ENCODE peak calls at places on chromosomes 1 and 21, in eight cellular contexts. One of them, this sample, is unnamed.

GRCh38 chr1:119966020-119966419 is 69.7 kb upstream of the ADAM30 start:
- DNase-seq in left lung: no peak
- DNase-seq in testis: peak
- DNase-seq in HFFc6: no peak
- DNase-seq in uterus: no peak
- DNase-seq in left ventricle myocardium inferior: no peak
- DNase-seq in A549: no peak
- DNase-seq in CD8-positive, alpha-beta T cell: no peak
- DNase-seq in this sample: no peak

GRCh38 chr1:210259496-210259895 is 26.9 kb downstream of the SERTAD4 start:
- DNase-seq in left lung: no peak
- DNase-seq in testis: no peak
- DNase-seq in HFFc6: peak
- DNase-seq in uterus: no peak
- DNase-seq in left ventricle myocardium inferior: no peak
- DNase-seq in A549: no peak
- DNase-seq in CD8-positive, alpha-beta T cell: no peak
- DNase-seq in this sample: no peak

GRCh38 chr1:108862698-108863477 is 6.0 kb upstream of the AKNAD1 start:
- DNase-seq in left lung: no peak
- DNase-seq in testis: no peak
- DNase-seq in HFFc6: no peak
- DNase-seq in uterus: no peak
- DNase-seq in left ventricle myocardium inferior: no peak
- DNase-seq in A549: no peak
- DNase-seq in CD8-positive, alpha-beta T cell: no peak
- DNase-seq in this sample: no peak

GRCh38 chr1:40945491-40945973 is 34.0 kb upstream of the CTPS1 start:
- DNase-seq in left lung: no peak
- DNase-seq in testis: no peak
- DNase-seq in HFFc6: no peak
- DNase-seq in uterus: no peak
- DNase-seq in left ventricle myocardium inferior: no peak
- DNase-seq in A549: no peak
- DNase-seq in CD8-positive, alpha-beta T cell: no peak
- DNase-seq in this sample: no peak

GRCh38 chr1:225146478-225146877 is 217.0 kb downstream of the DNAH14 start:
- DNase-seq in left lung: peak
- DNase-seq in testis: no peak
- DNase-seq in HFFc6: no peak
- DNase-seq in uterus: no peak
- DNase-seq in left ventricle myocardium inferior: no peak
- DNase-seq in A549: no peak
- DNase-seq in CD8-positive, alpha-beta T cell: no peak
- DNase-seq in this sample: no peak

GRCh38 chr1:56284933-56285332 is 294.4 kb downstream of the PLPP3 start:
- DNase-seq in left lung: no peak
- DNase-seq in testis: no peak
- DNase-seq in HFFc6: no peak
- DNase-seq in uterus: peak
- DNase-seq in left ventricle myocardium inferior: no peak
- DNase-seq in A549: peak
- DNase-seq in CD8-positive, alpha-beta T cell: no peak
- DNase-seq in this sample: no peak

GRCh38 chr21:37369307-37369854 is 2.8 kb downstream of the DYRK1A start:
- DNase-seq in left lung: no peak
- DNase-seq in testis: no peak
- DNase-seq in HFFc6: no peak
- DNase-seq in uterus: no peak
- DNase-seq in left ventricle myocardium inferior: no peak
- DNase-seq in A549: no peak
- DNase-seq in CD8-positive, alpha-beta T cell: no peak
- DNase-seq in this sample: no peak

GRCh38 chr1:39043513-39043912 is 17.4 kb downstream of the NDUFS5 start:
- DNase-seq in left lung: no peak
- DNase-seq in testis: no peak
- DNase-seq in HFFc6: no peak
- DNase-seq in uterus: no peak
- DNase-seq in left ventricle myocardium inferior: no peak
- DNase-seq in A549: no peak
- DNase-seq in CD8-positive, alpha-beta T cell: no peak
- DNase-seq in this sample: no peak

GRCh38 chr1:235953801-235954200 is 87.1 kb upstream of the LYST start:
- DNase-seq in left lung: no peak
- DNase-seq in testis: no peak
- DNase-seq in HFFc6: peak
- DNase-seq in uterus: no peak
- DNase-seq in left ventricle myocardium inferior: no peak
- DNase-seq in A549: no peak
- DNase-seq in CD8-positive, alpha-beta T cell: no peak
- DNase-seq in this sample: no peak

DNA sequence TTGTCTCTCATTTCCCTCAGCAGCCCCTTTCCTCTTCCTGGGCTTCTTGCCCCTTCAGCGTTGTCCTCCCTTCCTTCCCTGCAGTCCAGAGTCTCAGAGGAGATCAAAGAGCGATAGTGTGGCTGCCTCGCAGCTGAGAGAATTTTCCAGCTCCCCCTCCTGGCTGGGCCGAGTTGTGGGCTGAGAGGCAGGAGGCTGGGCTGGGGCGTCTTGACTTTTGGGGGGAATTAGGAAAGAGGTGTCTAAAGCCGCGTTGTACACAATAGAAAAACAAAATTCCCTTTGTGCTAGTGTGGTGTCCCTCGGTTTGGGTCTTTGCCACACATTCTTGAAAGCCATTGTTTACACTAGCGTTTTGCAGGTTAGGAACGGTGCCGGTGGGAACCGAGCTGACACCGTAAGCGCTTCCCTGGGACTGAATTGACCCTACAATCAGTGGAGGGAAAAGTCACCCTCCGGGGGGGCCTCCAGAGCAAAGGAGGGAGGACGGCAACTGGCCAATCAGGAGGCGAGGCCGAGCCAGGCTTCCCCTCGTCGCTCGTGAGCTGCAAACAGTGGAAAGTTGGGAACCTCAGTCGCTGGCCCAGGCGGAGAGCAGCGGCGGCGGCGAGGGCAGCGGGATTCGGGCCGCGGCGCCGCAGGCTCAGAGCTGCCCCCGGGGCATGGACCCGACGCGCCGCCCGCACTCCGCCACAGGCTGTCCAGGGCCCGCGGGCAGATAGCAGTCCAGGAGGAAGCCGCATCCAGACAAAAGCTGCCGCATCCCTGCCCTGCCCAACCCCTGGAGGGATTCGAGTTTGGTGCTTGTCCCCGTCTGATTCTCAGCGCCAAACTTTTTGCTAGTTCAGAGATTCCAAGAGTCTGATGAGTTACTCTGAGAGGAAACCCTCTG is at the start of gene HMCN1:
- DNase-seq in left lung: peak
- DNase-seq in testis: peak
- DNase-seq in HFFc6: peak
- DNase-seq in uterus: peak
- DNase-seq in left ventricle myocardium inferior: peak
- DNase-seq in A549: peak
- DNase-seq in CD8-positive, alpha-beta T cell: no peak
- DNase-seq in this sample: peak
- TF ChIP-seq CTCF in left lung: no peak
- TF ChIP-seq CTCF in testis: no peak
- TF ChIP-seq CTCF in HFFc6: peak
- TF ChIP-seq CTCF in uterus: peak
- TF ChIP-seq CTCF in left ventricle myocardium inferior: peak
- TF ChIP-seq CTCF in A549: peak
- TF ChIP-seq CTCF in CD8-positive, alpha-beta T cell: no peak
- TF ChIP-seq CTCF in this sample: peak

GRCh38 chr1:198254521-198254920 is 97.7 kb downstream of the NEK7 start:
- DNase-seq in left lung: no peak
- DNase-seq in testis: no peak
- DNase-seq in HFFc6: no peak
- DNase-seq in uterus: no peak
- DNase-seq in left ventricle myocardium inferior: no peak
- DNase-seq in A549: no peak
- DNase-seq in CD8-positive, alpha-beta T cell: no peak
- DNase-seq in this sample: no peak
- TF ChIP-seq CTCF in left lung: no peak
- TF ChIP-seq CTCF in testis: no peak
- TF ChIP-seq CTCF in HFFc6: peak
- TF ChIP-seq CTCF in uterus: no peak
- TF ChIP-seq CTCF in left ventricle myocardium inferior: peak
- TF ChIP-seq CTCF in A549: no peak
- TF ChIP-seq CTCF in CD8-positive, alpha-beta T cell: peak
- TF ChIP-seq CTCF in this sample: peak

DNA sequence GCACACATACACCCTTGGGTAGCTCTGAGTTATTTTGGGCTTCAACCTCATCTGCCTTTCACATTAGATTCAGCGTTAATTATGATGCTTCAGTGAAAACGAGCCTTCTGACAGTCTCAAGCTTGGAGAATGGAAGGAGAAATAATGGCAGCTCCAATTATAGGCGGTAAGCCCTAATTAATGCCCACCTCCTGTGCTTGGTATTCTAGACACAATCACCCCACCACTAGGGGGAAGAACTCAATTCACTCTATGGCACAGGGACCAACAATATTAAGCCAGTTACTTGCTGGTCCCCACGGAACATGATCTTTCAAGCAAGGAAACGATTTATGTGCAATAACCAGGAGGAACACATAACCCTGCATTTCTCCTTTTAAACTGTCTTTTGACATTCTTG is 397.9 kb downstream of the BRINP2 start:
- DNase-seq in left lung: no peak
- DNase-seq in testis: no peak
- DNase-seq in HFFc6: no peak
- DNase-seq in uterus: no peak
- DNase-seq in left ventricle myocardium inferior: no peak
- DNase-seq in A549: no peak
- DNase-seq in CD8-positive, alpha-beta T cell: no peak
- DNase-seq in this sample: no peak
- TF ChIP-seq CTCF in left lung: no peak
- TF ChIP-seq CTCF in testis: no peak
- TF ChIP-seq CTCF in HFFc6: no peak
- TF ChIP-seq CTCF in uterus: no peak
- TF ChIP-seq CTCF in left ventricle myocardium inferior: no peak
- TF ChIP-seq CTCF in A549: no peak
- TF ChIP-seq CTCF in CD8-positive, alpha-beta T cell: no peak
- TF ChIP-seq CTCF in this sample: no peak

DNA sequence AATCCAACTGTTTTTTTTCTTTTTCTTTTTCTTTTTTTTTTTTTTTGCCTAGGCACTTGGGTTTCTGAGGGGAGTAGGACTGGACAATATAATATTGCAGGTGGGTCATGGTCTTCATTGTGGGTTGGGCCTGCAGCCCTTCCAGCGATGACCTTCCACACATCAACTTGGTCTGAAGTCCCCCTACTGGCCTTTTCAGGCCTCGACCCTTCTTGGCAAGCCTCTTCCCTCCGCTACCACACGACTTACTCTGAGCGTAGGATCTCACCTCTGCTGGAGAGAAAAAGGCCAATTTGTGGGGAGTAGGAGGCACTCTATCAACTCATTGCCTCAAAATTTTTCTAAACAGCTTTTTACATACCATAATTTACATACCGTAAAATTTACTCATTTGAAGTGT is 51.1 kb upstream of the GRIK3 start:
- DNase-seq in left lung: no peak
- DNase-seq in testis: no peak
- DNase-seq in HFFc6: no peak
- DNase-seq in uterus: no peak
- DNase-seq in left ventricle myocardium inferior: no peak
- DNase-seq in A549: peak
- DNase-seq in CD8-positive, alpha-beta T cell: no peak
- DNase-seq in this sample: no peak
- TF ChIP-seq CTCF in left lung: no peak
- TF ChIP-seq CTCF in testis: no peak
- TF ChIP-seq CTCF in HFFc6: no peak
- TF ChIP-seq CTCF in uterus: no peak
- TF ChIP-seq CTCF in left ventricle myocardium inferior: no peak
- TF ChIP-seq CTCF in A549: no peak
- TF ChIP-seq CTCF in CD8-positive, alpha-beta T cell: no peak
- TF ChIP-seq CTCF in this sample: no peak

GRCh38 chr1:161229896-161230295 is 4.0 kb downstream of the TOMM40L start:
- DNase-seq in left lung: no peak
- DNase-seq in testis: no peak
- DNase-seq in HFFc6: no peak
- DNase-seq in uterus: no peak
- DNase-seq in left ventricle myocardium inferior: no peak
- DNase-seq in A549: no peak
- DNase-seq in CD8-positive, alpha-beta T cell: no peak
- DNase-seq in this sample: no peak
- TF ChIP-seq CTCF in left lung: no peak
- TF ChIP-seq CTCF in testis: no peak
- TF ChIP-seq CTCF in HFFc6: peak
- TF ChIP-seq CTCF in uterus: no peak
- TF ChIP-seq CTCF in left ventricle myocardium inferior: no peak
- TF ChIP-seq CTCF in A549: no peak
- TF ChIP-seq CTCF in CD8-positive, alpha-beta T cell: no peak
- TF ChIP-seq CTCF in this sample: peak

GRCh38 chr1:18673976-18674375 is 43.3 kb downstream of the PAX7 start:
- DNase-seq in left lung: no peak
- DNase-seq in testis: no peak
- DNase-seq in HFFc6: no peak
- DNase-seq in uterus: no peak
- DNase-seq in left ventricle myocardium inferior: no peak
- DNase-seq in A549: peak
- DNase-seq in CD8-positive, alpha-beta T cell: no peak
- DNase-seq in this sample: no peak
- TF ChIP-seq CTCF in left lung: no peak
- TF ChIP-seq CTCF in testis: no peak
- TF ChIP-seq CTCF in HFFc6: peak
- TF ChIP-seq CTCF in uterus: no peak
- TF ChIP-seq CTCF in left ventricle myocardium inferior: no peak
- TF ChIP-seq CTCF in A549: peak
- TF ChIP-seq CTCF in CD8-positive, alpha-beta T cell: no peak
- TF ChIP-seq CTCF in this sample: peak

GRCh38 chr1:82795503-82796149 is 994.9 kb downstream of the ADGRL2 start:
- DNase-seq in left lung: no peak
- DNase-seq in testis: no peak
- DNase-seq in HFFc6: no peak
- DNase-seq in uterus: no peak
- DNase-seq in left ventricle myocardium inferior: no peak
- DNase-seq in A549: no peak
- DNase-seq in CD8-positive, alpha-beta T cell: no peak
- DNase-seq in this sample: no peak
- TF ChIP-seq CTCF in left lung: no peak
- TF ChIP-seq CTCF in testis: no peak
- TF ChIP-seq CTCF in HFFc6: no peak
- TF ChIP-seq CTCF in uterus: no peak
- TF ChIP-seq CTCF in left ventricle myocardium inferior: no peak
- TF ChIP-seq CTCF in A549: no peak
- TF ChIP-seq CTCF in CD8-positive, alpha-beta T cell: no peak
- TF ChIP-seq CTCF in this sample: peak